ENCODE peak calls at places on chromosomes 2 and 18, in ten cellular contexts. Q, F, K, R, C, A, P, T, N and G are unnamed samples.

GRCh38 chr2:232459419-232460035 is 3.6 kb downstream of the ALPI start:
- DNase-seq in Q (no peak), F (no peak), K (no peak), R (no peak), C (no peak), A (no peak), P (no peak), T (no peak), N (no peak), G (no peak)

GRCh38 chr18:59744271-59744721 is 47.1 kb upstream of the CCBE1 start:
- DNase-seq in Q (no peak), F (no peak), K (no peak), R (no peak), C (no peak), A (no peak), P (no peak), T (no peak), N (no peak), G (no peak)

GRCh38 chr18:73232933-73233332 is 365.1 kb upstream of the NETO1 start:
- DNase-seq in Q (no peak), F (no peak), K (no peak), R (no peak), C (no peak), A (no peak), P (no peak), T (no peak), N (peak), G (no peak)

GRCh38 chr2:136191041-136191440 is 73.1 kb upstream of the CXCR4 start:
- DNase-seq in Q (no peak), F (no peak), K (no peak), R (no peak), C (no peak), A (no peak), P (no peak), T (no peak), N (no peak), G (no peak)

GRCh38 chr18:29711931-29712330 is 1330.6 kb downstream of the DSC3 start:
- DNase-seq in Q (no peak), F (no peak), K (no peak), R (no peak), C (no peak), A (no peak), P (no peak), T (peak), N (no peak), G (no peak)

GRCh38 chr2:209358992-209359391 is 64.9 kb upstream of the MAP2 start:
- DNase-seq in Q (no peak), F (no peak), K (no peak), R (no peak), C (no peak), A (no peak), P (no peak), T (no peak), N (no peak), G (no peak)

GRCh38 chr2:42756150-42756549 is 7.8 kb downstream of the OXER1 start:
- DNase-seq in Q (no peak), F (no peak), K (no peak), R (no peak), C (no peak), A (no peak), P (no peak), T (no peak), N (no peak), G (no peak)

GRCh38 chr18:45690975-45691815 is 32.8 kb upstream of the SLC14A1 start:
- DNase-seq in Q (peak), F (peak), K (peak), R (peak), C (peak), A (peak), P (peak), T (peak), N (peak), G (peak)

GRCh38 chr18:76627444-76627843 is 132.4 kb upstream of the ZNF516 start:
- DNase-seq in Q (no peak), F (no peak), K (no peak), R (no peak), C (no peak), A (no peak), P (no peak), T (no peak), N (no peak), G (no peak)

GRCh38 chr2:119338826-119339561 is 27.6 kb downstream of the C2orf76 start:
- DNase-seq in Q (no peak), F (no peak), K (peak), R (peak), C (no peak), A (peak), P (peak), T (no peak), N (peak), G (no peak)

GRCh38 chr2:221385716-221386115 is 186.4 kb downstream of the EPHA4 start:
- DNase-seq in Q (no peak), F (no peak), K (no peak), R (no peak), C (no peak), A (no peak), P (no peak), T (no peak), N (no peak), G (no peak)

GRCh38 chr2:1979101-1979500 is 234.8 kb upstream of the PXDN start:
- DNase-seq in Q (no peak), F (no peak), K (no peak), R (no peak), C (no peak), A (no peak), P (no peak), T (no peak), N (no peak), G (no peak)

GRCh38 chr18:62744076-62744705 is 28.9 kb downstream of the PHLPP1 start:
- DNase-seq in Q (no peak), F (no peak), K (no peak), R (no peak), C (no peak), A (no peak), P (no peak), T (no peak), N (peak), G (no peak)

GRCh38 chr2:33933203-33933602 is 334.1 kb upstream of the FAM98A start:
- DNase-seq in Q (no peak), F (no peak), K (no peak), R (no peak), C (no peak), A (no peak), P (no peak), T (no peak), N (no peak), G (no peak)

GRCh38 chr18:10682368-10682714 is 156.5 kb downstream of the NAPG start:
- DNase-seq in Q (no peak), F (no peak), K (no peak), R (no peak), C (no peak), A (no peak), P (no peak), T (no peak), N (peak), G (no peak)

GRCh38 chr18:44778788-44779187 is 98.1 kb downstream of the SETBP1 start:
- DNase-seq in Q (no peak), F (no peak), K (no peak), R (no peak), C (no peak), A (no peak), P (no peak), T (no peak), N (no peak), G (peak)

GRCh38 chr18:12597775-12598174 is 60.1 kb downstream of the SPIRE1 start:
- DNase-seq in Q (no peak), F (no peak), K (no peak), R (no peak), C (peak), A (no peak), P (no peak), T (no peak), N (no peak), G (no peak)

GRCh38 chr2:239003933-239004636 is 156.2 kb downstream of the TWIST2 start:
- DNase-seq in Q (no peak), F (no peak), K (no peak), R (no peak), C (no peak), A (no peak), P (no peak), T (no peak), N (no peak), G (no peak)

GRCh38 chr2:37721219-37721600 is 49.8 kb upstream of the CDC42EP3 start:
- DNase-seq in Q (no peak), F (no peak), K (no peak), R (no peak), C (no peak), A (no peak), P (no peak), T (no peak), N (no peak), G (no peak)

GRCh38 chr2:157830696-157831570 is 45.2 kb downstream of the ACVR1 start:
- DNase-seq in Q (no peak), F (no peak), K (no peak), R (no peak), C (peak), A (no peak), P (no peak), T (no peak), N (no peak), G (no peak)

GRCh38 chr2:96580771-96581170 is 44.2 kb downstream of the ARID5A start:
- DNase-seq in Q (peak), F (no peak), K (no peak), R (no peak), C (peak), A (no peak), P (no peak), T (peak), N (peak), G (no peak)
- TF ChIP-seq CTCF in Q (peak), F (no peak), K (no peak), R (no peak), C (peak), A (no peak), P (no peak), T (no peak), N (peak), G (peak)

GRCh38 chr2:241064802-241065354 is 37.2 kb downstream of the MTERF4 start:
- DNase-seq in Q (no peak), F (no peak), K (no peak), R (no peak), C (no peak), A (no peak), P (no peak), T (peak), N (no peak), G (no peak)

GRCh38 chr2:241064008-241064801 is 37.9 kb downstream of the MTERF4 start:
- DNase-seq in Q (peak), F (peak), K (no peak), R (peak), C (peak), A (peak), P (peak), T (peak), N (peak), G (peak)

GRCh38 chr2:241066171-241066892 is 35.8 kb downstream of the MTERF4 start:
- DNase-seq in Q (no peak), F (no peak), K (no peak), R (no peak), C (no peak), A (peak), P (no peak), T (peak), N (no peak), G (no peak)

GRCh38 chr2:241066893-241067341 is 35.2 kb downstream of the MTERF4 start:
- DNase-seq in Q (no peak), F (peak), K (no peak), R (no peak), C (no peak), A (no peak), P (no peak), T (peak), N (no peak), G (peak)

GRCh38 chr2:241065355-241065803 is 36.7 kb downstream of the MTERF4 start:
- DNase-seq in Q (no peak), F (no peak), K (no peak), R (no peak), C (no peak), A (peak), P (no peak), T (peak), N (no peak), G (no peak)
- TF ChIP-seq CTCF in Q (no peak), F (no peak), K (no peak), R (no peak), C (no peak), A (no peak), P (no peak), T (no peak), N (no peak), G (no peak)

GRCh38 chr2:29290293-29291052 is 175.3 kb downstream of the CLIP4 start:
- DNase-seq in Q (no peak), F (peak), K (no peak), R (no peak), C (no peak), A (no peak), P (no peak), T (no peak), N (no peak), G (no peak)

GRCh38 chr2:29296585-29296984 is 181.4 kb downstream of the CLIP4 start:
- DNase-seq in Q (no peak), F (no peak), K (no peak), R (no peak), C (no peak), A (no peak), P (no peak), T (no peak), N (no peak), G (no peak)

GRCh38 chr2:29293830-29294438 is 178.7 kb downstream of the CLIP4 start:
- DNase-seq in Q (no peak), F (peak), K (no peak), R (no peak), C (peak), A (no peak), P (peak), T (peak), N (peak), G (peak)

DNA sequence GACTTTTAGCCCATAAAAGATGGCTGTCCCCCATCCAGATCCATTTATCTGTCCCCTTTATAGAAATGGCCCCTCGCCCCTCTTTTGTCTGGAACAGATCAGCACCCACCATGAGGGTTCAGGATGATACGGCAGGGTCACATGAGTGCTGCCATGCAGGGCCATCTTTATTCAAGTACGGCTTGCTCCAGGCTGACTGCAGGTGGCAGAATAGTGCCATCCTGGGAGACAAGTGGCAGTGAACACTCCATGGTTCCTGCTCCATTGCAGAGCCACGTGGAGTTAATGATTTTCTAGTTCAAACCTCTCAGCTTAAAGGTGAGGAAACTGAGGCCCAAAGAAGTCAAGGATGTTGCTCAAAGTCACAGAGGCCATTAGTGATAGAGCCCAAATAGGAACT is 180.6 kb downstream of the CLIP4 start:
- DNase-seq in Q (peak), F (peak), K (no peak), R (no peak), C (peak), A (no peak), P (no peak), T (peak), N (peak), G (no peak)
- TF ChIP-seq CTCF in Q (peak), F (peak), K (no peak), R (no peak), C (peak), A (no peak), P (no peak), T (no peak), N (peak), G (peak)

GRCh38 chr2:96326564-96326963 is 1.4 kb downstream of the ITPRIPL1 start:
- DNase-seq in Q (no peak), F (no peak), K (no peak), R (no peak), C (no peak), A (no peak), P (no peak), T (no peak), N (no peak), G (no peak)

GRCh38 chr2:96324716-96325037 is 440 bp upstream of the ITPRIPL1 start:
- DNase-seq in Q (no peak), F (no peak), K (no peak), R (no peak), C (no peak), A (no peak), P (no peak), T (no peak), N (no peak), G (no peak)

GRCh38 chr2:96325038-96325883 is at the start of gene ITPRIPL1:
- DNase-seq in Q (no peak), F (no peak), K (peak), R (peak), C (no peak), A (no peak), P (peak), T (no peak), N (peak), G (no peak)

GRCh38 chr2:96326990-96327820 is 2.1 kb downstream of the ITPRIPL1 start:
- DNase-seq in Q (no peak), F (no peak), K (no peak), R (no peak), C (no peak), A (no peak), P (no peak), T (no peak), N (no peak), G (no peak)

GRCh38 chr2:96325884-96326255 is 753 bp downstream of the ITPRIPL1 start:
- DNase-seq in Q (no peak), F (no peak), K (peak), R (peak), C (no peak), A (no peak), P (no peak), T (no peak), N (peak), G (no peak)
- TF ChIP-seq CTCF in Q (no peak), F (no peak), K (no peak), R (no peak), C (no peak), A (no peak), P (no peak), T (no peak), N (no peak), G (no peak)